ENCODE peak calls at places on chromosomes 11 and 22, in four cellular contexts. C, Z, B and Y are unnamed samples.

GRCh38 chr22:40019681-40020080 is 24.9 kb downstream of the FAM83F start:
- DNase-seq in C (no peak), Z (no peak), B (no peak), Y (no peak)

GRCh38 chr22:19430890-19431541 is 517 bp downstream of the HIRA start:
- DNase-seq in C (peak; percentile 33), Z (no peak), B (no peak), Y (peak; percentile 38)

GRCh38 chr11:12393691-12394090 is 16.3 kb downstream of the PARVA start:
- DNase-seq in C (no peak), Z (no peak), B (no peak), Y (no peak)

GRCh38 chr11:20669833-20670684 is 673 bp downstream of the NELL1 start:
- DNase-seq in C (no peak), Z (no peak), B (no peak), Y (no peak)

GRCh38 chr11:132604446-132604845 is 927.9 kb downstream of the OPCML start:
- DNase-seq in C (peak; percentile 47), Z (no peak), B (no peak), Y (no peak)

GRCh38 chr22:20738394-20739089 is 35.4 kb upstream of the SERPIND1 start:
- DNase-seq in C (no peak), Z (no peak), B (no peak), Y (no peak)

GRCh38 chr11:130813196-130813595 is 103.1 kb downstream of the SNX19 start:
- DNase-seq in C (peak; percentile 6), Z (no peak), B (no peak), Y (no peak)

GRCh38 chr11:105986554-105986953 is 35.5 kb downstream of the MSANTD4 start:
- DNase-seq in C (peak; percentile 46), Z (no peak), B (no peak), Y (no peak)

GRCh38 chr11:44260081-44260480 is 49.9 kb downstream of the ALX4 start:
- DNase-seq in C (no peak), Z (no peak), B (no peak), Y (no peak)

GRCh38 chr11:90803781-90804180 is 580.9 kb upstream of the CHORDC1 start:
- DNase-seq in C (no peak), Z (no peak), B (no peak), Y (no peak)

GRCh38 chr11:12569499-12570040 is 104.7 kb upstream of the TEAD1 start:
- DNase-seq in C (peak; percentile 12), Z (no peak), B (no peak), Y (peak; percentile 43)

GRCh38 chr11:61693897-61694840 is 14.0 kb downstream of the DAGLA start:
- DNase-seq in C (peak; percentile 92), Z (no peak), B (no peak), Y (peak; percentile 12)

GRCh38 chr11:101357771-101358170 is 226.0 kb downstream of the TRPC6 start:
- DNase-seq in C (no peak), Z (no peak), B (no peak), Y (no peak)

GRCh38 chr11:26483101-26483500 is 89.0 kb downstream of the MUC15 start:
- DNase-seq in C (no peak), Z (no peak), B (no peak), Y (no peak)

GRCh38 chr11:107493117-107493516 is 35.5 kb upstream of the CWF19L2 start:
- DNase-seq in C (peak; percentile 82), Z (no peak), B (no peak), Y (no peak)

GRCh38 chr11:12539570-12539969 is 134.7 kb upstream of the TEAD1 start:
- DNase-seq in C (peak; percentile 79), Z (no peak), B (peak; percentile 6), Y (no peak)